ENCODE peak calls at places on chromosomes 6 and 20, in nine cellular contexts. I is CD8-positive, alpha-beta T cell; J is foreskin keratinocyte; S is RWPE1; P is HFFc6; G is neural crest cell; F is CD4-positive, alpha-beta T cell; M is cardiac muscle cell; N is adrenal gland. T is an unnamed sample.

GRCh38 chr6:35275861-35276260 is 16.3 kb downstream of the ZNF76 start:
- DNase-seq in G (no peak), N (no peak), P (no peak), S (no peak), J (no peak), F (no peak), I (no peak), M (no peak), T (no peak)

GRCh38 chr6:127457444-127458064 is 1.6 kb downstream of the KIAA0408 start:
- DNase-seq in S (no peak), G (no peak), P (peak; percentile 24), F (no peak), I (no peak), N (no peak), J (peak; percentile 18), M (no peak), T (no peak)

GRCh38 chr6:151647871-151648639 is 154.2 kb downstream of the CCDC170 start:
- DNase-seq in G (peak; percentile 20), F (no peak), P (no peak), M (peak; percentile 46), S (no peak), J (no peak), N (no peak), I (no peak), T (no peak)

GRCh38 chr6:17013701-17014100 is 88.1 kb upstream of the STMND1 start:
- DNase-seq in G (no peak), J (peak; percentile 86), P (peak; percentile 89), M (no peak), N (no peak), I (no peak), F (no peak), S (peak; percentile 69), T (no peak)

GRCh38 chr20:22686097-22686496 is 101.7 kb upstream of the FOXA2 start:
- DNase-seq in J (peak; percentile 53), F (no peak), I (no peak), M (peak; percentile 51), N (peak; percentile 45), P (peak; percentile 45), G (peak; percentile 34), S (peak; percentile 64), T (peak; percentile 7)

GRCh38 chr20:50708845-50709555 is 17.7 kb upstream of the RIPOR3 start:
- DNase-seq in M (no peak), N (no peak), J (no peak), F (no peak), G (no peak), P (no peak), I (no peak), S (no peak), T (peak; percentile 30)

GRCh38 chr6:169738204-169738971 is 13.0 kb downstream of the DYNLT2 start:
- DNase-seq in S (no peak), P (no peak), G (no peak), F (no peak), M (peak; percentile 5), J (no peak), N (no peak), I (no peak), T (no peak)

GRCh38 chr6:56386717-56387116 is 139.3 kb upstream of the COL21A1 start:
- DNase-seq in G (no peak), J (no peak), P (no peak), S (no peak), N (no peak), I (no peak), F (no peak), M (no peak), T (no peak)

GRCh38 chr6:25192562-25192961 is 86.6 kb upstream of the CARMIL1 start:
- DNase-seq in G (no peak), J (no peak), I (no peak), F (no peak), N (no peak), M (no peak), P (no peak), S (no peak), T (no peak)

GRCh38 chr20:46438156-46438750 is 31.8 kb upstream of the ELMO2 start:
- DNase-seq in N (no peak), J (peak; percentile 37), I (no peak), M (peak; percentile 37), S (peak; percentile 67), P (peak; percentile 48), G (no peak), F (no peak), T (peak; percentile 49)

GRCh38 chr20:6142348-6142993 is 19.6 kb upstream of the FERMT1 start:
- DNase-seq in M (peak; percentile 80), I (no peak), J (peak; percentile 37), G (peak; percentile 57), F (no peak), N (peak; percentile 68), P (peak; percentile 48), S (peak; percentile 71), T (peak; percentile 40)

GRCh38 chr6:30903236-30903635 is 4.8 kb upstream of the GTF2H4 start:
- DNase-seq in F (no peak), M (no peak), I (no peak), N (no peak), S (no peak), J (no peak), P (no peak), G (no peak), T (no peak)

GRCh38 chr6:30908700-30909099 is 693 bp downstream of the GTF2H4 start:
- DNase-seq in S (no peak), J (no peak), N (no peak), P (no peak), M (no peak), F (no peak), G (no peak), I (no peak), T (no peak)

GRCh38 chr6:30912746-30913520 is 1.1 kb upstream of the VARS2 start:
- DNase-seq in J (no peak), M (no peak), P (no peak), G (no peak), F (no peak), N (no peak), S (no peak), I (no peak), T (no peak)

GRCh38 chr6:30902709-30903108 is 5.3 kb upstream of the GTF2H4 start:
- DNase-seq in S (no peak), P (no peak), J (no peak), G (no peak), F (no peak), N (no peak), I (no peak), M (no peak), T (no peak)

GRCh38 chr6:30907758-30908591 is at the start of gene GTF2H4:
- DNase-seq in P (peak; percentile 99), N (peak; percentile 95), G (peak; percentile 87), J (peak; percentile 99), M (peak; percentile 98), F (peak; percentile 93), I (peak; percentile 95), S (peak; percentile 93), T (peak; percentile 99)
- TF ChIP-seq CTCF in P (no peak), N (no peak), G (no peak), J (peak; percentile 23), M (no peak), F (no peak), I (no peak), S (no peak), T (no peak)

GRCh38 chr6:125453516-125453915 is 151.7 kb upstream of the HDDC2 start:
- DNase-seq in N (no peak), S (no peak), P (no peak), I (no peak), G (no peak), J (no peak), M (no peak), F (no peak), T (no peak)

GRCh38 chr6:125454351-125454750 is 152.6 kb upstream of the HDDC2 start:
- DNase-seq in M (no peak), S (no peak), I (no peak), G (no peak), J (no peak), N (no peak), F (no peak), P (no peak), T (no peak)
- TF ChIP-seq CTCF in M (no peak), S (no peak), I (no peak), G (no peak), J (no peak), N (no peak), F (no peak), P (no peak), T (no peak)

GRCh38 chr6:158630944-158631616 is 13.5 kb downstream of the DYNLT1 start:
- DNase-seq in N (no peak), F (no peak), M (no peak), P (no peak), J (peak; percentile 51), S (no peak), I (peak; percentile 47), G (no peak), T (no peak)

GRCh38 chr6:158628542-158628941 is 16.0 kb downstream of the DYNLT1 start:
- DNase-seq in J (no peak), P (no peak), G (no peak), N (no peak), I (peak; percentile 43), M (no peak), S (no peak), F (no peak), T (no peak)

GRCh38 chr6:158627940-158628211 is 16.7 kb downstream of the DYNLT1 start:
- DNase-seq in M (no peak), N (no peak), G (no peak), S (no peak), I (no peak), P (no peak), F (no peak), J (no peak), T (no peak)

GRCh38 chr6:158627168-158627939 is 17.2 kb downstream of the DYNLT1 start:
- DNase-seq in G (no peak), N (no peak), I (no peak), F (no peak), P (no peak), M (no peak), S (no peak), J (no peak), T (no peak)

GRCh38 chr6:158629376-158630221 is 14.9 kb downstream of the DYNLT1 start:
- DNase-seq in I (peak; percentile 59), N (no peak), S (no peak), F (no peak), J (no peak), M (peak; percentile 56), G (no peak), P (no peak), T (no peak)
- TF ChIP-seq CTCF in I (peak; percentile 27), N (peak; percentile 38), S (no peak), F (peak; percentile 30), J (peak; percentile 32), M (no peak), G (no peak), P (peak; percentile 34), T (no peak)

DNA sequence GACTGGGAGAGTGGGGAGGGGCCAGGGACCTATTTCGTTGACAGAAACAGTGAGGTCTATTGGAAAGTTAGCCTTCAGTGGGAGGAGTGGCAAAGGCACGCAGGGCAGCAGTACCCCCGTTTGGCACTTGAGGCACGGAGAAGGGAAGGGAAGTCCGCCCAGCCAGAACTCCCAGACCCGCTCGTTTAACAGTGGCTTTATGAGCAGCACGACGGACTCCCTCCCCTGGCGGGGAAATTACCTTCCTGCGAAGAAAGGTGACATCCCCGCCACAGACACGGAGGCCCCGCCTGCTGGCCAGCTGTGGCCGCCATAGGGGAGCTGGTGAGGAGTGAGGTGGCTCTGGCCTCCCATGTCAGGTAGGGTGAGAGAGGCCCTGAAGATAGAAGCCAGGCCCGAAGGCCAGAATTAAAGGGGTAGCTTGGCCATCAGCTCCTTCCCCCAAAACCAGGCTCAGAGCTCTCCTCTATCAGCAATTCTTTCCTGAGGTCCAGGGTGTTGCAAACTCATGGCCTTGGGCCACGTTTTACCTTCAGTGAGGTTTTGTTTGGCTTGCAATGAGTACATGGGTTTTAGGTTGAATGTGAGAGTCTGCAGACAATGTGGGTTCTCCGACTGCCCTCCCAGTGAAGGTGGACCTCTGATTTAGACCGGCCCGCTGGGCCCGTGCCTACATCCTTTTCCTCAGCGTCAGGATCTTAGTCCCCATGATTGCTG is 123.7 kb downstream of the MRPL14 start:
- DNase-seq in M (no peak), P (no peak), J (no peak), I (no peak), G (no peak), F (no peak), N (no peak), S (no peak), T (no peak)
- TF ChIP-seq CTCF in M (no peak), P (no peak), J (no peak), I (no peak), G (no peak), F (no peak), N (no peak), S (no peak), T (no peak)

T was measured in Calu3.